ENCODE peak calls at places on chromosomes 16 and 17, in six cellular contexts. One of them, this sample, is unnamed.

GRCh38 chr17:4440690-4441686 is 7.2 kb downstream of the SPNS3 start:
- DNase-seq in gastrocnemius medialis: no peak
- DNase-seq in NCI-H1048: no peak
- DNase-seq in kidney epithelial cell: no peak
- DNase-seq in stimulated activated CD4-positive, alpha-beta T cell treated with anti-CD3 and anti-CD28 coated beads, Interleukin-1b, Interleukin-23, amount 100 ng/mL, for 1 hour: no peak
- DNase-seq in tibial artery: no peak
- DNase-seq in this sample: no peak

GRCh38 chr17:56793947-56794346 is 39.8 kb downstream of the C17orf67 start:
- DNase-seq in gastrocnemius medialis: no peak
- DNase-seq in NCI-H1048: no peak
- DNase-seq in kidney epithelial cell: no peak
- DNase-seq in stimulated activated CD4-positive, alpha-beta T cell treated with anti-CD3 and anti-CD28 coated beads, Interleukin-1b, Interleukin-23, amount 100 ng/mL, for 1 hour: no peak
- DNase-seq in tibial artery: no peak
- DNase-seq in this sample: no peak

GRCh38 chr16:54929090-54930033 is 1.3 kb upstream of the IRX5 start:
- DNase-seq in gastrocnemius medialis: peak
- DNase-seq in NCI-H1048: peak
- DNase-seq in kidney epithelial cell: peak
- DNase-seq in stimulated activated CD4-positive, alpha-beta T cell treated with anti-CD3 and anti-CD28 coated beads, Interleukin-1b, Interleukin-23, amount 100 ng/mL, for 1 hour: peak
- DNase-seq in tibial artery: peak
- DNase-seq in this sample: peak

GRCh38 chr16:84836234-84836647 is 16.5 kb downstream of the CRISPLD2 start:
- DNase-seq in gastrocnemius medialis: peak
- DNase-seq in NCI-H1048: no peak
- DNase-seq in kidney epithelial cell: peak
- DNase-seq in stimulated activated CD4-positive, alpha-beta T cell treated with anti-CD3 and anti-CD28 coated beads, Interleukin-1b, Interleukin-23, amount 100 ng/mL, for 1 hour: no peak
- DNase-seq in tibial artery: peak
- DNase-seq in this sample: peak

GRCh38 chr16:66480265-66481080 is 53.4 kb downstream of the BEAN1 start:
- DNase-seq in gastrocnemius medialis: no peak
- DNase-seq in NCI-H1048: no peak
- DNase-seq in kidney epithelial cell: no peak
- DNase-seq in stimulated activated CD4-positive, alpha-beta T cell treated with anti-CD3 and anti-CD28 coated beads, Interleukin-1b, Interleukin-23, amount 100 ng/mL, for 1 hour: no peak
- DNase-seq in tibial artery: peak
- DNase-seq in this sample: peak

GRCh38 chr16:57533618-57534336 is 2.6 kb downstream of the CCDC102A start:
- DNase-seq in gastrocnemius medialis: peak
- DNase-seq in NCI-H1048: no peak
- DNase-seq in kidney epithelial cell: no peak
- DNase-seq in stimulated activated CD4-positive, alpha-beta T cell treated with anti-CD3 and anti-CD28 coated beads, Interleukin-1b, Interleukin-23, amount 100 ng/mL, for 1 hour: no peak
- DNase-seq in tibial artery: peak
- DNase-seq in this sample: peak

GRCh38 chr16:2821483-2822157 is 4.6 kb downstream of the PRSS21 start:
- DNase-seq in gastrocnemius medialis: peak
- DNase-seq in NCI-H1048: no peak
- DNase-seq in kidney epithelial cell: no peak
- DNase-seq in stimulated activated CD4-positive, alpha-beta T cell treated with anti-CD3 and anti-CD28 coated beads, Interleukin-1b, Interleukin-23, amount 100 ng/mL, for 1 hour: no peak
- DNase-seq in tibial artery: peak
- DNase-seq in this sample: no peak

GRCh38 chr17:58535431-58535830 is 21.0 kb upstream of the MTMR4 start:
- DNase-seq in gastrocnemius medialis: no peak
- DNase-seq in NCI-H1048: no peak
- DNase-seq in kidney epithelial cell: no peak
- DNase-seq in stimulated activated CD4-positive, alpha-beta T cell treated with anti-CD3 and anti-CD28 coated beads, Interleukin-1b, Interleukin-23, amount 100 ng/mL, for 1 hour: no peak
- DNase-seq in tibial artery: no peak
- DNase-seq in this sample: no peak

GRCh38 chr17:8273884-8274444 is 14.5 kb upstream of the RANGRF start:
- DNase-seq in gastrocnemius medialis: no peak
- DNase-seq in NCI-H1048: no peak
- DNase-seq in kidney epithelial cell: no peak
- DNase-seq in stimulated activated CD4-positive, alpha-beta T cell treated with anti-CD3 and anti-CD28 coated beads, Interleukin-1b, Interleukin-23, amount 100 ng/mL, for 1 hour: no peak
- DNase-seq in tibial artery: no peak
- DNase-seq in this sample: no peak

GRCh38 chr17:3549610-3550162 is 7.9 kb downstream of the TRPV3 start:
- DNase-seq in gastrocnemius medialis: no peak
- DNase-seq in NCI-H1048: no peak
- DNase-seq in kidney epithelial cell: no peak
- DNase-seq in stimulated activated CD4-positive, alpha-beta T cell treated with anti-CD3 and anti-CD28 coated beads, Interleukin-1b, Interleukin-23, amount 100 ng/mL, for 1 hour: no peak
- DNase-seq in tibial artery: no peak
- DNase-seq in this sample: no peak

GRCh38 chr16:11361043-11361442 is 15.8 kb downstream of the RMI2 start:
- DNase-seq in gastrocnemius medialis: no peak
- DNase-seq in NCI-H1048: no peak
- DNase-seq in kidney epithelial cell: no peak
- DNase-seq in stimulated activated CD4-positive, alpha-beta T cell treated with anti-CD3 and anti-CD28 coated beads, Interleukin-1b, Interleukin-23, amount 100 ng/mL, for 1 hour: no peak
- DNase-seq in tibial artery: no peak
- DNase-seq in this sample: no peak

GRCh38 chr17:44108440-44109311 is 14.8 kb downstream of the HDAC5 start:
- DNase-seq in gastrocnemius medialis: peak
- DNase-seq in NCI-H1048: no peak
- DNase-seq in kidney epithelial cell: no peak
- DNase-seq in stimulated activated CD4-positive, alpha-beta T cell treated with anti-CD3 and anti-CD28 coated beads, Interleukin-1b, Interleukin-23, amount 100 ng/mL, for 1 hour: no peak
- DNase-seq in tibial artery: peak
- DNase-seq in this sample: no peak